ENCODE peak calls at places on chromosome 12, in nine cellular contexts. W is transverse colon; O is CD4-positive, alpha-beta memory T cell; H is adrenal gland; V is aorta; S is substantia nigra; R is pancreas; C is K562; L is IMR-90. B is an unnamed sample.

GRCh38 chr12:115370204-115370603 is 686.2 kb upstream of the TBX3 start:
- DNase-seq in W (no peak), O (no peak), H (no peak), V (no peak), S (no peak), R (no peak), C (no peak), L (no peak), B (no peak)

GRCh38 chr12:5003025-5003666 is 40.5 kb upstream of the KCNA5 start:
- DNase-seq in W (peak; percentile 68), O (no peak), H (peak; percentile 49), V (peak; percentile 89), S (peak; percentile 64), R (peak; percentile 80), C (peak; percentile 39), L (peak; percentile 50), B (peak; percentile 52)

GRCh38 chr12:45674583-45674982 is 54.9 kb upstream of the ARID2 start:
- DNase-seq in W (no peak), O (no peak), H (no peak), V (peak; percentile 91), S (no peak), R (no peak), C (no peak), L (peak; percentile 94), B (no peak)

GRCh38 chr12:57732726-57733593 is 5.6 kb downstream of the AGAP2 start:
- DNase-seq in W (no peak), O (no peak), H (no peak), V (no peak), S (no peak), R (no peak), C (no peak), L (peak; percentile 14), B (no peak)

GRCh38 chr12:39272934-39273770 is 169.8 kb downstream of the KIF21A start:
- DNase-seq in W (peak; percentile 20), O (peak; percentile 18), H (peak; percentile 38), V (no peak), S (no peak), R (no peak), C (peak; percentile 28), L (peak; percentile 3), B (peak; percentile 22)

GRCh38 chr12:45166056-45166455 is 49.8 kb upstream of the ANO6 start:
- DNase-seq in W (no peak), O (no peak), H (no peak), V (no peak), S (no peak), R (no peak), C (no peak), L (peak; percentile 3), B (no peak)

GRCh38 chr12:25546318-25546717 is 6.8 kb downstream of the LMNTD1 start:
- DNase-seq in W (no peak), O (no peak), H (no peak), V (no peak), S (no peak), R (no peak), C (no peak), L (peak; percentile 24), B (no peak)

GRCh38 chr12:122526683-122527477 is at the start of the genes KNTC1 and RSRC2:
- DNase-seq in W (peak; percentile 99), O (peak; percentile 99), H (peak; percentile 99), V (peak; percentile 97), S (peak; percentile 96), R (peak; percentile 94), C (peak; percentile 99), L (peak; percentile 100), B (peak; percentile 98)

GRCh38 chr12:32739279-32739678 is 16.4 kb downstream of the YARS2 start:
- DNase-seq in W (no peak), O (no peak), H (no peak), V (no peak), S (no peak), R (no peak), C (no peak), L (no peak), B (no peak)

GRCh38 chr12:80714846-80715245 is 1.9 kb upstream of the MYF5 start:
- DNase-seq in W (no peak), O (no peak), H (no peak), V (no peak), S (no peak), R (no peak), C (no peak), L (no peak), B (no peak)

GRCh38 chr12:42588981-42589464 is 523 bp downstream of the PRICKLE1 start:
- DNase-seq in W (peak; percentile 13), O (no peak), H (peak; percentile 27), V (peak; percentile 80), S (no peak), R (peak; percentile 68), C (peak; percentile 15), L (peak; percentile 38), B (no peak)

GRCh38 chr12:119988440-119988787 is 622 bp upstream of the BICDL1 start:
- DNase-seq in W (no peak), O (no peak), H (no peak), V (no peak), S (peak; percentile 3), R (no peak), C (no peak), L (peak; percentile 42), B (no peak)

GRCh38 chr12:94089891-94090290 is 58.5 kb upstream of the PLXNC1 start:
- DNase-seq in W (no peak), O (no peak), H (no peak), V (no peak), S (no peak), R (no peak), C (peak; percentile 60), L (peak; percentile 58), B (no peak)

GRCh38 chr12:114695305-114695592 is 11.3 kb upstream of the TBX3 start:
- DNase-seq in W (no peak), O (no peak), H (no peak), V (no peak), S (no peak), R (no peak), C (no peak), L (no peak), B (no peak)

GRCh38 chr12:50606675-50607379 is 102.0 kb downstream of the DIP2B start:
- DNase-seq in W (no peak), O (no peak), H (no peak), V (no peak), S (no peak), R (no peak), C (no peak), L (no peak), B (no peak)

DNA sequence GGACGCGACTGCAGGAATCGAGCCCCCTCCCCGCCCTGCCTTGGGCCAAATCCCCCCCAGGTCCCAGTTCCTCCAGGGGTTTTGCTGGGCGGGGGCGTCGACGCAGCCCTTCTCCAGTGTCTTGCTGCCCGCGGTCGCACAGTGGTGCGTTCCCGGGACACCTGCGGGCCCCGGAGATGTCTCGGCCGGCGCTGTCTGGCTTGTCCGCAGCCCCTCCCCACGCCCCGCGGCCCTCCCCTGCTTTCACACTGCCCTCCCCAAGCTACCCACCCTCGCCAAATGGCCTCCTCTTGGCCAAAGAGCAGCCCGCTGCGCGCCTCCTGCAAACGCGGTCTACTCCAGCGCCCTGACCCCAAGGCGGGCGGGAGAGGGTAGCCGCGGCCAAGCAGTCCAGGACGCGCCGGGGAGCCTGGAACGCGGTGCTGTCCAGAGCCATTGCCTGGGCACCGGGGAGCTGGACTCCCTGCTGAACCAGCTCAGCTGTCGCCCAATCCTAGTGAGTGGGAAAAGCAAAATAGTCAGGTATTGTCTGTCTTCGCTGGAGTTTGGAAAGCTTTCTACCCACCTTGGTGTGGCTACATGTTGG is 122.0 kb downstream of the AACS start:
- DNase-seq in W (no peak), O (no peak), H (no peak), V (no peak), S (no peak), R (peak; percentile 63), C (no peak), L (no peak), B (no peak)
- H3K27ac ChIP-seq in W (no peak overlapping the region), O (no peak overlapping the region), H (no peak overlapping the region), V (no peak overlapping the region), S (no peak overlapping the region), R (no peak overlapping the region), C (no peak overlapping the region), L (no peak overlapping the region), B (no peak overlapping the region)

GRCh38 chr12:125068391-125068790 is 3.2 kb downstream of the AACS start:
- DNase-seq in W (no peak), O (no peak), H (no peak), V (no peak), S (no peak), R (no peak), C (no peak), L (no peak), B (no peak)

GRCh38 chr12:125065753-125066570 is 727 bp downstream of the AACS start:
- DNase-seq in W (no peak), O (no peak), H (no peak), V (no peak), S (no peak), R (no peak), C (no peak), L (no peak), B (no peak)

GRCh38 chr12:125061229-125061628 is 4.0 kb upstream of the AACS start:
- DNase-seq in W (no peak), O (no peak), H (no peak), V (no peak), S (no peak), R (no peak), C (no peak), L (no peak), B (no peak)

GRCh38 chr12:125064492-125064891 is 743 bp upstream of the AACS start:
- DNase-seq in W (no peak), O (no peak), H (no peak), V (no peak), S (no peak), R (no peak), C (no peak), L (no peak), B (no peak)

GRCh38 chr12:125065021-125065752 is at the start of gene AACS:
- DNase-seq in W (peak; percentile 83), O (peak; percentile 64), H (peak; percentile 83), V (peak; percentile 93), S (peak; percentile 75), R (peak; percentile 95), C (peak; percentile 96), L (peak; percentile 64), B (no peak)
- H3K27ac ChIP-seq in W (peak within 1 kb of the TSS; percentile 79), O (peak within 1 kb of the TSS; percentile 56), H (no peak within 1 kb of the TSS), V (no peak within 1 kb of the TSS), S (peak within 1 kb of the TSS; percentile 70), R (peak within 1 kb of the TSS; percentile 62), C (no peak within 1 kb of the TSS), L (peak within 1 kb of the TSS; percentile 42), B (no peak within 1 kb of the TSS)

GRCh38 chr12:108399514-108399913 is 60.4 kb upstream of the CMKLR1 start:
- DNase-seq in W (peak; percentile 33), O (no peak), H (no peak), V (no peak), S (no peak), R (no peak), C (no peak), L (no peak), B (no peak)
- H3K27ac ChIP-seq in W (no peak overlapping the region), O (no peak overlapping the region), H (no peak overlapping the region), V (no peak overlapping the region), S (no peak overlapping the region), R (no peak overlapping the region), C (no peak overlapping the region), L (no peak overlapping the region), B (no peak overlapping the region)

DNA sequence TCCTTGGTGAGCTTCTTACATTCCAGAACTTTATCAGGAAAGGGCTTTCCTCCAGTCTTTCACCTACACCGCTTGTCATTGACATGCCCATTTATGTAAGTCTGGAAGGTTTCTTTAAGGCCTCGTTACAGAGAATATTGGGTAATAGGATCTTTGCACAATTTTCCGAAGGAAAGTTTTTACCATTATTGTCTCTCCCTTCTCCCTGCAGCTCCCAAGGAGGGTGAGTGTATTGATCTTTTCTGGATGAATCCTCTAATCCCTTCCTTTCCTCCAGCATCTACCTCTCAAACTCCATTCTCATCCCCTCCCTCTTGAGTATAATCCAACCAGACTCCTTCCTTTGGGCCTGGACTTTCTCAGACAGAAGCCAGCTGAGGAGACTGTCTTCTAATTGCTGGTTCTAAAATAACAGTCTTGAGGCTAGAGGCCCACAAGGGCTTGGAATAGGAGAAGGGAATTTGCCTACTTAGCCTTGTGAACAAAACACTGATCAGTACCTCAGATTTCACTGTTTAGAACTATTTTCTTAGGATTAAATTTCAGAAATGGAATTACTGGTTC is 21.8 kb downstream of the WNK1 start:
- DNase-seq in W (no peak), O (no peak), H (no peak), V (no peak), S (no peak), R (no peak), C (no peak), L (no peak), B (no peak)
- H3K27ac ChIP-seq in W (peak overlapping the region; percentile 23), O (peak overlapping the region; percentile 12), H (no peak overlapping the region), V (peak overlapping the region; percentile 43), S (no peak overlapping the region), R (no peak overlapping the region), C (no peak overlapping the region), L (peak overlapping the region; percentile 5), B (no peak overlapping the region)

B was measured in iPS DF 6.9.